ENCODE peak calls at places on chromosomes 11 and 22, in four cellular contexts. One of them, this sample, is unnamed.

GRCh38 chr11:60169264-60169915 is 13.5 kb downstream of the MS4A6A start:
- DNase-seq in neural progenitor cell: peak
- DNase-seq in fibroblast of mammary gland: peak
- DNase-seq in foreskin fibroblast: no peak
- DNase-seq in this sample: peak

GRCh38 chr11:64729851-64730382 is 6.9 kb upstream of the NRXN2 start:
- DNase-seq in neural progenitor cell: peak
- DNase-seq in fibroblast of mammary gland: no peak
- DNase-seq in foreskin fibroblast: no peak
- DNase-seq in this sample: no peak

GRCh38 chr11:20372081-20372480 is 8.6 kb downstream of the HTATIP2 start:
- DNase-seq in neural progenitor cell: no peak
- DNase-seq in fibroblast of mammary gland: no peak
- DNase-seq in foreskin fibroblast: no peak
- DNase-seq in this sample: no peak

GRCh38 chr22:18031670-18032454 is 7.5 kb upstream of the MICAL3 start:
- DNase-seq in neural progenitor cell: no peak
- DNase-seq in fibroblast of mammary gland: peak
- DNase-seq in foreskin fibroblast: peak
- DNase-seq in this sample: peak

GRCh38 chr11:100151944-100152343 is 535.1 kb upstream of the ARHGAP42 start:
- DNase-seq in neural progenitor cell: no peak
- DNase-seq in fibroblast of mammary gland: peak
- DNase-seq in foreskin fibroblast: no peak
- DNase-seq in this sample: no peak

GRCh38 chr11:102882389-102883024 is 7.7 kb upstream of the MMP12 start:
- DNase-seq in neural progenitor cell: no peak
- DNase-seq in fibroblast of mammary gland: peak
- DNase-seq in foreskin fibroblast: peak
- DNase-seq in this sample: no peak

GRCh38 chr11:112525844-112526590 is 265.4 kb upstream of the PLET1 start:
- DNase-seq in neural progenitor cell: no peak
- DNase-seq in fibroblast of mammary gland: no peak
- DNase-seq in foreskin fibroblast: no peak
- DNase-seq in this sample: no peak

GRCh38 chr11:119223856-119224255 is 17.7 kb downstream of the CBL start:
- DNase-seq in neural progenitor cell: no peak
- DNase-seq in fibroblast of mammary gland: peak
- DNase-seq in foreskin fibroblast: no peak
- DNase-seq in this sample: no peak

GRCh38 chr11:35177370-35177769 is 38.4 kb downstream of the CD44 start:
- DNase-seq in neural progenitor cell: no peak
- DNase-seq in fibroblast of mammary gland: no peak
- DNase-seq in foreskin fibroblast: no peak
- DNase-seq in this sample: no peak

GRCh38 chr11:79006854-79007253 is 432.2 kb upstream of the NARS2 start:
- DNase-seq in neural progenitor cell: no peak
- DNase-seq in fibroblast of mammary gland: no peak
- DNase-seq in foreskin fibroblast: no peak
- DNase-seq in this sample: no peak

GRCh38 chr22:36160499-36160942 is at the start of gene APOL3:
- DNase-seq in neural progenitor cell: no peak
- DNase-seq in fibroblast of mammary gland: peak
- DNase-seq in foreskin fibroblast: peak
- DNase-seq in this sample: no peak

GRCh38 chr11:127950162-127950561 is 637.2 kb downstream of the ETS1 start:
- DNase-seq in neural progenitor cell: no peak
- DNase-seq in fibroblast of mammary gland: no peak
- DNase-seq in foreskin fibroblast: no peak
- DNase-seq in this sample: no peak

GRCh38 chr11:19996591-19996990 is 163.7 kb downstream of the DBX1 start:
- DNase-seq in neural progenitor cell: no peak
- DNase-seq in fibroblast of mammary gland: no peak
- DNase-seq in foreskin fibroblast: no peak
- DNase-seq in this sample: no peak

GRCh38 chr11:34160049-34160721 is 54.8 kb downstream of the NAT10 start:
- DNase-seq in neural progenitor cell: no peak
- DNase-seq in fibroblast of mammary gland: no peak
- DNase-seq in foreskin fibroblast: no peak
- DNase-seq in this sample: no peak

GRCh38 chr11:8266246-8267241 is 2.9 kb upstream of the LMO1 start:
- DNase-seq in neural progenitor cell: no peak
- DNase-seq in fibroblast of mammary gland: no peak
- DNase-seq in foreskin fibroblast: no peak
- DNase-seq in this sample: no peak

GRCh38 chr11:92329644-92330043 is 105.0 kb downstream of the FAT3 start:
- DNase-seq in neural progenitor cell: no peak
- DNase-seq in fibroblast of mammary gland: peak
- DNase-seq in foreskin fibroblast: no peak
- DNase-seq in this sample: no peak

GRCh38 chr11:7239877-7240276 is 11.8 kb upstream of the SYT9 start:
- DNase-seq in neural progenitor cell: peak
- DNase-seq in fibroblast of mammary gland: no peak
- DNase-seq in foreskin fibroblast: no peak
- DNase-seq in this sample: no peak

GRCh38 chr11:40537734-40538133 is 921.7 kb downstream of the LRRC4C start:
- DNase-seq in neural progenitor cell: no peak
- DNase-seq in fibroblast of mammary gland: no peak
- DNase-seq in foreskin fibroblast: no peak
- DNase-seq in this sample: no peak

GRCh38 chr22:45336971-45337431 is 27.3 kb downstream of the FAM118A start:
- DNase-seq in neural progenitor cell: no peak
- DNase-seq in fibroblast of mammary gland: no peak
- DNase-seq in foreskin fibroblast: peak
- DNase-seq in this sample: no peak

GRCh38 chr22:50282361-50283144 is 12.4 kb upstream of the MAPK11 start:
- DNase-seq in neural progenitor cell: no peak
- DNase-seq in fibroblast of mammary gland: peak
- DNase-seq in foreskin fibroblast: no peak
- DNase-seq in this sample: no peak

GRCh38 chr11:26286472-26287066 is 45.4 kb upstream of the ANO3 start:
- DNase-seq in neural progenitor cell: peak
- DNase-seq in fibroblast of mammary gland: peak
- DNase-seq in foreskin fibroblast: peak
- DNase-seq in this sample: no peak

GRCh38 chr11:129333873-129334272 is 41.8 kb upstream of the BARX2 start:
- DNase-seq in neural progenitor cell: no peak
- DNase-seq in fibroblast of mammary gland: no peak
- DNase-seq in foreskin fibroblast: no peak
- DNase-seq in this sample: no peak

GRCh38 chr11:115170133-115170815 is 333.9 kb downstream of the CADM1 start:
- DNase-seq in neural progenitor cell: peak
- DNase-seq in fibroblast of mammary gland: peak
- DNase-seq in foreskin fibroblast: peak
- DNase-seq in this sample: no peak

GRCh38 chr11:22786475-22786874 is 43.1 kb downstream of the SVIP start:
- DNase-seq in neural progenitor cell: no peak
- DNase-seq in fibroblast of mammary gland: no peak
- DNase-seq in foreskin fibroblast: no peak
- DNase-seq in this sample: no peak

GRCh38 chr11:131246589-131247164 is 123.7 kb upstream of the NTM start:
- DNase-seq in neural progenitor cell: peak
- DNase-seq in fibroblast of mammary gland: peak
- DNase-seq in foreskin fibroblast: no peak
- DNase-seq in this sample: peak

GRCh38 chr11:17476317-17477083 is at the start of gene ABCC8:
- DNase-seq in neural progenitor cell: peak
- DNase-seq in fibroblast of mammary gland: no peak
- DNase-seq in foreskin fibroblast: no peak
- DNase-seq in this sample: no peak

GRCh38 chr22:48564995-48565394 is 1262.7 kb downstream of the BRD1 start:
- DNase-seq in neural progenitor cell: no peak
- DNase-seq in fibroblast of mammary gland: no peak
- DNase-seq in foreskin fibroblast: no peak
- DNase-seq in this sample: no peak

GRCh38 chr22:29956680-29957079 is 73.7 kb downstream of the MTMR3 start:
- DNase-seq in neural progenitor cell: no peak
- DNase-seq in fibroblast of mammary gland: no peak
- DNase-seq in foreskin fibroblast: no peak
- DNase-seq in this sample: no peak

GRCh38 chr11:78063440-78064181 is at the start of gene THRSP:
- DNase-seq in neural progenitor cell: no peak
- DNase-seq in fibroblast of mammary gland: no peak
- DNase-seq in foreskin fibroblast: no peak
- DNase-seq in this sample: no peak

GRCh38 chr11:104003491-104003890 is 32.9 kb upstream of the DDI1 start:
- DNase-seq in neural progenitor cell: no peak
- DNase-seq in fibroblast of mammary gland: peak
- DNase-seq in foreskin fibroblast: peak
- DNase-seq in this sample: no peak

GRCh38 chr22:26479043-26479791 is 4.4 kb downstream of the HPS4 start:
- DNase-seq in neural progenitor cell: no peak
- DNase-seq in fibroblast of mammary gland: no peak
- DNase-seq in foreskin fibroblast: no peak
- DNase-seq in this sample: no peak
- TF ChIP-seq CTCF in neural progenitor cell: no peak
- TF ChIP-seq CTCF in fibroblast of mammary gland: no peak
- TF ChIP-seq CTCF in foreskin fibroblast: no peak
- TF ChIP-seq CTCF in this sample: no peak

GRCh38 chr11:32154275-32154674 is 63.4 kb downstream of the RCN1 start:
- DNase-seq in neural progenitor cell: no peak
- DNase-seq in fibroblast of mammary gland: peak
- DNase-seq in foreskin fibroblast: peak
- DNase-seq in this sample: no peak
- TF ChIP-seq CTCF in neural progenitor cell: peak
- TF ChIP-seq CTCF in fibroblast of mammary gland: no peak
- TF ChIP-seq CTCF in foreskin fibroblast: peak
- TF ChIP-seq CTCF in this sample: peak

GRCh38 chr11:86274503-86274902 is 27.5 kb upstream of the HIKESHI start:
- DNase-seq in neural progenitor cell: peak
- DNase-seq in fibroblast of mammary gland: no peak
- DNase-seq in foreskin fibroblast: no peak
- DNase-seq in this sample: no peak
- TF ChIP-seq CTCF in neural progenitor cell: peak
- TF ChIP-seq CTCF in fibroblast of mammary gland: peak
- TF ChIP-seq CTCF in foreskin fibroblast: no peak
- TF ChIP-seq CTCF in this sample: peak

DNA sequence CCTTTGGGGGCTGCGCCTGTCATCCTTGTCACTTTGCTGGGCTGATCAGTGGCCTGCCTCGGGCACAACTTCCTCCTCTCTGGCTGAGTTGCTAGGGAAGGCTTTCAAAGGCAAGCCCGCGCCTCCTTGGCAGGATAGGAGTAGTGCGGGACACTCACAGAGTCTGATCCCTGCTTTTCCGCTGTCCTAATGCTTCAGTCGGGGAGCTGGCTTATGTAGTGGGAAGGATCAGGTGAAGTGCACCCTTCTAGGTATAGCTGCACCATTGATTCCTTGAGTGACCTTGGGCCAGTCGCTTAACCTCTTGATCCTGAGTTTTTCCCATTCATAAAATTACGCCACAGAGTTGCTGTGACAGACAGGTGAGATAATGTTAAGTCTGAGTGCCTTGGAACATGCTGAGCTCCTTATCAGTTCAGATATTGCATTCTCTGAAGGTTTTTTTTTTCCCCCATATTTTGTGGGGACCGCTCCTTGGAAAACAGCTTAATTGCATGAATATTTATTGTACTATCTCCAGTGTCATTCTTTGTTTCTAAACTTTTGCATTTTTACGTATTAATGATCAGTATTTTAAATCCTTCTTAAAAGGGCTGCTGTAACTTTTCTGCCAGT is 943 bp downstream of the IPO7 start:
- DNase-seq in neural progenitor cell: no peak
- DNase-seq in fibroblast of mammary gland: no peak
- DNase-seq in foreskin fibroblast: no peak
- DNase-seq in this sample: peak
- TF ChIP-seq CTCF in neural progenitor cell: no peak
- TF ChIP-seq CTCF in fibroblast of mammary gland: no peak
- TF ChIP-seq CTCF in foreskin fibroblast: no peak
- TF ChIP-seq CTCF in this sample: no peak

GRCh38 chr22:19479358-19480172 is at the start of gene CDC45:
- DNase-seq in neural progenitor cell: peak
- DNase-seq in fibroblast of mammary gland: peak
- DNase-seq in foreskin fibroblast: peak
- DNase-seq in this sample: peak

GRCh38 chr22:19476023-19476422 is 3.0 kb downstream of the UFD1 start:
- DNase-seq in neural progenitor cell: no peak
- DNase-seq in fibroblast of mammary gland: no peak
- DNase-seq in foreskin fibroblast: no peak
- DNase-seq in this sample: no peak

GRCh38 chr22:19478466-19479357 is at the start of gene UFD1:
- DNase-seq in neural progenitor cell: peak
- DNase-seq in fibroblast of mammary gland: peak
- DNase-seq in foreskin fibroblast: peak
- DNase-seq in this sample: no peak

GRCh38 chr22:19478086-19478392 is 954 bp downstream of the UFD1 start:
- DNase-seq in neural progenitor cell: no peak
- DNase-seq in fibroblast of mammary gland: no peak
- DNase-seq in foreskin fibroblast: no peak
- DNase-seq in this sample: no peak

DNA sequence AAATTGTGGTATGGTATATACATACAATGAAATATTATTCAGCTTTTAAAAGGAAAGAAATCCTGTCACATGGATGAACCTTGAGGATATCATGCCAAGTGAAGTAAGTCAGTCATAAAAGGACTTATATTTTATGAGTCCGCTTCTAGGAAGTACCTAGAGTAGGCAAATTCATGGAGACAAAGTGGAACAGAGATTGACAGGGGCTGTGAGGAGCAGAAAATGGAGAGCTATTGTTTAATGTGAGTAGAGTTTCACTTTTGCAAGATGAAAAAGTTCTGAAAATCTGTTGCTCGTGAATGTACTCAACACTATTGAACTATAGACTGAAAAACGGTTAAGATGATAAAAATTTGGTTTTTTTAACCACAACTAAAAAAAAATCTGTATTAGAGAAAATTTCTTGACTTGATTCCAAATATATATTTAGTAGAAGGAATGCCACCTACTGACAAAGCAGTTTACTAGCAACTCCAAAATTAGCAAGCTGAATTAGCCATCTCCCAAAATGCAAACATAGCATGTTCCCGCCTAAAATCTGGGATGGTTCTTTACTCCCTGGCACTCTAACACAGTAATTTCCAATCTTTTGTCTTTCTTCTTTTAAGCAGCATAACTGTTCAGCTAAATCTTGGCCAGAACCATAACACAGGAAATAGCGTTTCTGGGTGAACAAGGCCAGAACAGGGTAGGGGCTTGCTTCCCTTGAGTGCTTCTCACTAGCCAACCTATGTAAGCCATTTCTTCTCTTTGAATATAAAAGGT is 1.5 kb downstream of the UFD1 start:
- DNase-seq in neural progenitor cell: no peak
- DNase-seq in fibroblast of mammary gland: peak
- DNase-seq in foreskin fibroblast: no peak
- DNase-seq in this sample: no peak
- TF ChIP-seq CTCF in neural progenitor cell: peak
- TF ChIP-seq CTCF in fibroblast of mammary gland: no peak
- TF ChIP-seq CTCF in foreskin fibroblast: peak
- TF ChIP-seq CTCF in this sample: no peak

This sample was measured in Panc1.